ENCODE peak calls at places on chromosome 22, in seven cellular contexts. One of them, this sample, is unnamed.

GRCh38 chr22:43508489-43508888 is 96.7 kb downstream of the MPPED1 start:
- DNase-seq in lower lobe of right lung: no peak
- DNase-seq in IMR-90: no peak
- DNase-seq in endothelial cell: no peak
- DNase-seq in osteocyte: no peak
- DNase-seq in spleen: no peak
- DNase-seq in lower leg skin: no peak
- DNase-seq in this sample: no peak

GRCh38 chr22:48577691-48578090 is 1250.0 kb downstream of the BRD1 start:
- DNase-seq in lower leg skin: no peak
- DNase-seq in spleen: no peak
- DNase-seq in lower lobe of right lung: peak
- DNase-seq in IMR-90: no peak
- DNase-seq in osteocyte: no peak
- DNase-seq in endothelial cell: no peak
- DNase-seq in this sample: no peak

GRCh38 chr22:48960576-48960975 is 867.1 kb downstream of the BRD1 start:
- DNase-seq in IMR-90: no peak
- DNase-seq in lower lobe of right lung: no peak
- DNase-seq in endothelial cell: no peak
- DNase-seq in lower leg skin: peak
- DNase-seq in osteocyte: no peak
- DNase-seq in spleen: peak
- DNase-seq in this sample: no peak

GRCh38 chr22:27603823-27604190 is 197.7 kb downstream of the MN1 start:
- DNase-seq in endothelial cell: no peak
- DNase-seq in spleen: peak
- DNase-seq in lower leg skin: no peak
- DNase-seq in osteocyte: no peak
- DNase-seq in lower lobe of right lung: no peak
- DNase-seq in IMR-90: no peak
- DNase-seq in this sample: no peak

GRCh38 chr22:46374663-46375474 is 39.4 kb downstream of the TRMU start:
- DNase-seq in IMR-90: no peak
- DNase-seq in lower leg skin: no peak
- DNase-seq in spleen: no peak
- DNase-seq in endothelial cell: no peak
- DNase-seq in lower lobe of right lung: peak
- DNase-seq in osteocyte: no peak
- DNase-seq in this sample: no peak

GRCh38 chr22:46970411-46971123 is 208.1 kb downstream of the TBC1D22A start:
- DNase-seq in osteocyte: peak
- DNase-seq in spleen: no peak
- DNase-seq in endothelial cell: no peak
- DNase-seq in lower lobe of right lung: no peak
- DNase-seq in lower leg skin: peak
- DNase-seq in IMR-90: no peak
- DNase-seq in this sample: no peak

GRCh38 chr22:25726241-25726640 is 15.7 kb upstream of the MYO18B start:
- DNase-seq in lower leg skin: no peak
- DNase-seq in lower lobe of right lung: no peak
- DNase-seq in endothelial cell: no peak
- DNase-seq in osteocyte: peak
- DNase-seq in spleen: no peak
- DNase-seq in IMR-90: no peak
- DNase-seq in this sample: peak

GRCh38 chr22:46424496-46424895 is 89.0 kb downstream of the TRMU start:
- DNase-seq in osteocyte: no peak
- DNase-seq in IMR-90: no peak
- DNase-seq in spleen: no peak
- DNase-seq in endothelial cell: no peak
- DNase-seq in lower lobe of right lung: no peak
- DNase-seq in lower leg skin: no peak
- DNase-seq in this sample: no peak

GRCh38 chr22:49723478-49724029 is 104.1 kb downstream of the BRD1 start:
- DNase-seq in lower leg skin: peak
- DNase-seq in IMR-90: no peak
- DNase-seq in spleen: no peak
- DNase-seq in endothelial cell: no peak
- DNase-seq in lower lobe of right lung: no peak
- DNase-seq in osteocyte: peak
- DNase-seq in this sample: no peak

GRCh38 chr22:46737976-46738641 is at the start of gene CERK:
- DNase-seq in lower leg skin: peak
- DNase-seq in lower lobe of right lung: peak
- DNase-seq in endothelial cell: peak
- DNase-seq in spleen: peak
- DNase-seq in IMR-90: peak
- DNase-seq in osteocyte: no peak
- DNase-seq in this sample: peak

GRCh38 chr22:48698618-48699017 is 1129.1 kb downstream of the BRD1 start:
- DNase-seq in IMR-90: no peak
- DNase-seq in lower lobe of right lung: no peak
- DNase-seq in lower leg skin: no peak
- DNase-seq in spleen: no peak
- DNase-seq in endothelial cell: no peak
- DNase-seq in osteocyte: no peak
- DNase-seq in this sample: no peak

GRCh38 chr22:22397292-22397870 is 111.2 kb downstream of the ZNF280B start:
- DNase-seq in osteocyte: peak
- DNase-seq in endothelial cell: peak
- DNase-seq in lower lobe of right lung: no peak
- DNase-seq in IMR-90: no peak
- DNase-seq in spleen: no peak
- DNase-seq in lower leg skin: peak
- DNase-seq in this sample: no peak

GRCh38 chr22:50267591-50268390 is 2.4 kb downstream of the MAPK11 start:
- DNase-seq in endothelial cell: peak
- DNase-seq in spleen: no peak
- DNase-seq in IMR-90: peak
- DNase-seq in osteocyte: no peak
- DNase-seq in lower lobe of right lung: peak
- DNase-seq in lower leg skin: no peak
- DNase-seq in this sample: peak

GRCh38 chr22:22157500-22157822 is 87.1 kb upstream of the VPREB1 start:
- DNase-seq in osteocyte: no peak
- DNase-seq in spleen: no peak
- DNase-seq in endothelial cell: no peak
- DNase-seq in IMR-90: no peak
- DNase-seq in lower lobe of right lung: no peak
- DNase-seq in lower leg skin: no peak
- DNase-seq in this sample: no peak

GRCh38 chr22:48553694-48554308 is 1273.9 kb downstream of the BRD1 start:
- DNase-seq in endothelial cell: no peak
- DNase-seq in IMR-90: no peak
- DNase-seq in lower leg skin: no peak
- DNase-seq in osteocyte: no peak
- DNase-seq in lower lobe of right lung: no peak
- DNase-seq in spleen: no peak
- DNase-seq in this sample: no peak

GRCh38 chr22:26303475-26303874 is 125.6 kb upstream of the ASPHD2 start:
- DNase-seq in osteocyte: no peak
- DNase-seq in endothelial cell: no peak
- DNase-seq in lower lobe of right lung: no peak
- DNase-seq in lower leg skin: no peak
- DNase-seq in spleen: no peak
- DNase-seq in IMR-90: no peak
- DNase-seq in this sample: no peak

GRCh38 chr22:42396621-42397331 is 35.4 kb downstream of the NFAM1 start:
- DNase-seq in osteocyte: no peak
- DNase-seq in lower lobe of right lung: no peak
- DNase-seq in endothelial cell: no peak
- DNase-seq in IMR-90: no peak
- DNase-seq in lower leg skin: no peak
- DNase-seq in spleen: peak
- DNase-seq in this sample: peak

GRCh38 chr22:41367039-41367679 is 14.6 kb upstream of the TEF start:
- DNase-seq in lower lobe of right lung: peak
- DNase-seq in IMR-90: peak
- DNase-seq in endothelial cell: no peak
- DNase-seq in osteocyte: peak
- DNase-seq in spleen: peak
- DNase-seq in lower leg skin: peak
- DNase-seq in this sample: peak
- TF ChIP-seq CTCF in lower lobe of right lung: peak
- TF ChIP-seq CTCF in IMR-90: peak
- TF ChIP-seq CTCF in endothelial cell: no peak
- TF ChIP-seq CTCF in osteocyte: no peak
- TF ChIP-seq CTCF in spleen: no peak
- TF ChIP-seq CTCF in lower leg skin: no peak
- TF ChIP-seq CTCF in this sample: no peak

GRCh38 chr22:24270556-24271405 is at the start of gene SPECC1L:
- DNase-seq in osteocyte: peak
- DNase-seq in lower lobe of right lung: peak
- DNase-seq in endothelial cell: peak
- DNase-seq in IMR-90: peak
- DNase-seq in lower leg skin: peak
- DNase-seq in spleen: peak
- DNase-seq in this sample: peak
- TF ChIP-seq CTCF in osteocyte: peak
- TF ChIP-seq CTCF in lower lobe of right lung: peak
- TF ChIP-seq CTCF in endothelial cell: no peak
- TF ChIP-seq CTCF in IMR-90: peak
- TF ChIP-seq CTCF in lower leg skin: peak
- TF ChIP-seq CTCF in spleen: peak
- TF ChIP-seq CTCF in this sample: no peak

DNA sequence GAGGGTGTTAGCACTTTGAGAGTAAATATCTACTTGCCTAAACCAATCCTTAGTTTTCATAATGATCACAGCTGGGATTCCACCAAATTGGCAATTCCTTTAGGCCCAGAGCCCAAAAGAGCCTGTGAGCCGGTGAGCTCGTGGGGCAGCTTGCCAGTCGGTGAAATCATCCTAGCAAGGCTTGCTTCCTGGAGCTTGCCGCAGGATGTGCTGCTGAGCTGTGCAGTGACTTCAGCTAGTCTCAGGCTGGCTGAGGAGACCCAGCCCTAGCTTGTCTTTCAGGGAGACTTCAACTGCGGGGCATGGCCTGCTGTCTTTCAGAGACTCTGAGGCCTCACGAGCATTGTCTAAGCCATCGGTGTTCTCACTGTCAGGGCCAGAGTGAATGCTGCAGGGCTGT is 73.6 kb upstream of the SUSD2 start:
- DNase-seq in endothelial cell: no peak
- DNase-seq in lower lobe of right lung: peak
- DNase-seq in osteocyte: no peak
- DNase-seq in spleen: no peak
- DNase-seq in IMR-90: peak
- DNase-seq in lower leg skin: peak
- DNase-seq in this sample: no peak
- TF ChIP-seq CTCF in endothelial cell: no peak
- TF ChIP-seq CTCF in lower lobe of right lung: no peak
- TF ChIP-seq CTCF in osteocyte: no peak
- TF ChIP-seq CTCF in spleen: no peak
- TF ChIP-seq CTCF in IMR-90: peak
- TF ChIP-seq CTCF in lower leg skin: peak
- TF ChIP-seq CTCF in this sample: no peak

GRCh38 chr22:45192701-45193187 is 29.0 kb downstream of the NUP50 start:
- DNase-seq in lower lobe of right lung: no peak
- DNase-seq in spleen: peak
- DNase-seq in lower leg skin: peak
- DNase-seq in IMR-90: no peak
- DNase-seq in endothelial cell: no peak
- DNase-seq in osteocyte: no peak
- DNase-seq in this sample: no peak
- TF ChIP-seq CTCF in lower lobe of right lung: no peak
- TF ChIP-seq CTCF in spleen: no peak
- TF ChIP-seq CTCF in lower leg skin: no peak
- TF ChIP-seq CTCF in IMR-90: peak
- TF ChIP-seq CTCF in endothelial cell: no peak
- TF ChIP-seq CTCF in osteocyte: no peak
- TF ChIP-seq CTCF in this sample: no peak

GRCh38 chr22:30430933-30431332 is 5.4 kb downstream of the MTFP1 start:
- DNase-seq in lower leg skin: no peak
- DNase-seq in osteocyte: no peak
- DNase-seq in spleen: no peak
- DNase-seq in lower lobe of right lung: no peak
- DNase-seq in IMR-90: no peak
- DNase-seq in endothelial cell: no peak
- DNase-seq in this sample: no peak
- TF ChIP-seq CTCF in lower leg skin: no peak
- TF ChIP-seq CTCF in osteocyte: no peak
- TF ChIP-seq CTCF in spleen: no peak
- TF ChIP-seq CTCF in lower lobe of right lung: no peak
- TF ChIP-seq CTCF in IMR-90: no peak
- TF ChIP-seq CTCF in endothelial cell: no peak
- TF ChIP-seq CTCF in this sample: no peak

DNA sequence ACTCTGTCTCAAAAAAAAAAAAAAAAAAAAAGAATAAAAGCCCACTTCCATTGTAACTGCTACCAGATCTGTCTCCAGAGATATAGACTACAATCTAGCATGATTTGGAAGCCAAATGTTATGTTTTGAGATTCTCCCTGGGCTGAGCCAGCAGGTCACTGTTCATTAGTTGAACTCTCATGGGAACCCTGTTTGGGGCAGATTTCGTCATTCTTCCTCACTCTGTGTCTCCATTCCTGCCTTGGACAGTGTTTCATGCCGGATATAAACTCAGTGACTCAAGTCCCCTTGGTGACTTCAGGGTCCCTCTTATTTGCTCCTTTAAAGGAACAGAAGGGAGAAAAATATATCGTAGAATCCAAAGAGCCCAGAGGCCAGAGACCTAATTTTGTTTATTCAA is 378.1 kb downstream of the LARGE1 start:
- DNase-seq in IMR-90: no peak
- DNase-seq in osteocyte: no peak
- DNase-seq in lower lobe of right lung: no peak
- DNase-seq in lower leg skin: no peak
- DNase-seq in endothelial cell: no peak
- DNase-seq in spleen: no peak
- DNase-seq in this sample: no peak
- TF ChIP-seq CTCF in IMR-90: no peak
- TF ChIP-seq CTCF in osteocyte: no peak
- TF ChIP-seq CTCF in lower lobe of right lung: no peak
- TF ChIP-seq CTCF in lower leg skin: no peak
- TF ChIP-seq CTCF in endothelial cell: no peak
- TF ChIP-seq CTCF in spleen: no peak
- TF ChIP-seq CTCF in this sample: no peak

DNA sequence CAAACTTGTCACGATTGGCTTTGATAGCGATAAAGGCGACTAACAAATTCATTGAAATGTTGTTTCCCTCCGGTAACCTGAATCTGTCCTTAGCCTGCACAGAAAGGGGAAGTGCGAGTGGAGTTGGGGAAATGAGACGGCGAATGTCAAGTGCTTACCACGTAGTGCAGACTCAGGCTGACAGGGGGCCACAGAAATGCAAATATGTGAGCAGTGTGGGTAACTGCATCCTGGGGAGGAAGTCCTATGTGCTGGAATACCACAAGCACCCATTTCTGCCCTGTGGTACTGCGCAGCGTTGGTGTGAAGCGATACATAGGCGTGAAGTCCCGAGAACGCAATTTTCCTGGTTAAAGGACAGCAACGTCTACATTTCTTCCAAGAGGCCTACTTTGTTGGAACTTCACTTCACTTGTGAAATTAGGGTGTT is 869 bp upstream of the EIF4ENIF1 start:
- DNase-seq in spleen: peak
- DNase-seq in endothelial cell: peak
- DNase-seq in osteocyte: no peak
- DNase-seq in lower lobe of right lung: peak
- DNase-seq in lower leg skin: peak
- DNase-seq in IMR-90: peak
- DNase-seq in this sample: peak
- TF ChIP-seq CTCF in spleen: no peak
- TF ChIP-seq CTCF in endothelial cell: no peak
- TF ChIP-seq CTCF in osteocyte: peak
- TF ChIP-seq CTCF in lower lobe of right lung: no peak
- TF ChIP-seq CTCF in lower leg skin: no peak
- TF ChIP-seq CTCF in IMR-90: no peak
- TF ChIP-seq CTCF in this sample: peak

GRCh38 chr22:37183432-37184379 is 4.3 kb downstream of the C1QTNF6 start:
- DNase-seq in lower leg skin: no peak
- DNase-seq in endothelial cell: no peak
- DNase-seq in IMR-90: no peak
- DNase-seq in osteocyte: no peak
- DNase-seq in lower lobe of right lung: peak
- DNase-seq in spleen: peak
- DNase-seq in this sample: peak
- TF ChIP-seq CTCF in lower leg skin: no peak
- TF ChIP-seq CTCF in endothelial cell: no peak
- TF ChIP-seq CTCF in IMR-90: no peak
- TF ChIP-seq CTCF in osteocyte: no peak
- TF ChIP-seq CTCF in lower lobe of right lung: no peak
- TF ChIP-seq CTCF in spleen: no peak
- TF ChIP-seq CTCF in this sample: no peak

This sample was measured in activated CD8-positive, alpha-beta T cell treated with anti-CD3 and anti-CD28 coated beads for 36 hours.